ENCODE peak calls at places on chromosomes 2 and 18, in five cellular contexts. Z is ELR, F is H4, Q is SK-N-SH, X is AG10803. D is an unnamed sample.
A peak's percentile ranks its signal among the peaks of the same experiment; 100 is the strongest.

GRCh38 chr18:75212626-75213110 is 2.1 kb downstream of the TSHZ1 start:
- DNase-seq in X (no peak), Q (no peak), Z (peak; percentile 28), F (no peak), D (no peak)

GRCh38 chr2:202035089-202035940 is 1.7 kb downstream of the FZD7 start:
- DNase-seq in X (peak; percentile 82), Z (peak; percentile 62), F (no peak), Q (no peak), D (peak; percentile 63)

GRCh38 chr2:188598551-188598950 is 306.9 kb downstream of the GULP1 start:
- DNase-seq in Q (no peak), X (no peak), F (no peak), Z (no peak), D (no peak)

GRCh38 chr18:43279015-43279758 is 1.9 kb upstream of the SYT4 start:
- DNase-seq in Z (peak; percentile 1), X (peak; percentile 0), Q (peak; percentile 73), F (peak; percentile 12), D (peak; percentile 19)

GRCh38 chr2:39408351-39409136 is 28.5 kb downstream of the MAP4K3 start:
- DNase-seq in X (peak; percentile 46), Z (no peak), Q (no peak), F (no peak), D (no peak)

GRCh38 chr2:132477436-132477835 is 60.8 kb downstream of the GPR39 start:
- DNase-seq in F (no peak), X (peak; percentile 82), Z (no peak), Q (no peak), D (no peak)

GRCh38 chr2:217282531-217282930 is 422.7 kb upstream of the TNP1 start:
- DNase-seq in Z (no peak), F (no peak), X (peak; percentile 54), Q (no peak), D (no peak)

GRCh38 chr2:127176371-127177311 is 43.5 kb downstream of the CYP27C1 start:
- DNase-seq in Q (peak; percentile 53), X (peak; percentile 86), F (peak; percentile 69), Z (peak; percentile 68), D (no peak)

GRCh38 chr2:101771226-101771906 is 73.9 kb downstream of the MAP4K4 start:
- DNase-seq in Z (no peak), X (no peak), Q (no peak), F (no peak), D (no peak)

GRCh38 chr2:32452338-32453064 is 95.7 kb downstream of the BIRC6 start:
- DNase-seq in F (no peak), Q (no peak), X (no peak), Z (no peak), D (no peak)

GRCh38 chr2:231785413-231785812 is 832 bp upstream of the COPS7B start:
- DNase-seq in Q (no peak), X (no peak), Z (no peak), F (no peak), D (no peak)

GRCh38 chr2:60530660-60531276 is 22.7 kb downstream of the BCL11A start:
- DNase-seq in X (no peak), Q (peak; percentile 72), Z (no peak), F (peak; percentile 51), D (peak; percentile 82)

GRCh38 chr2:239268082-239268481 is 132.7 kb downstream of the HDAC4 start:
- DNase-seq in Q (no peak), X (no peak), Z (no peak), F (peak; percentile 61), D (no peak)

GRCh38 chr2:57893347-57893746 is 153.3 kb upstream of the VRK2 start:
- DNase-seq in Z (no peak), X (no peak), Q (no peak), F (no peak), D (no peak)

GRCh38 chr2:191061381-191061982 is 47.5 kb upstream of the STAT1 start:
- DNase-seq in Q (no peak), X (no peak), F (no peak), Z (no peak), D (no peak)

GRCh38 chr2:231613655-231614558 is 21.2 kb downstream of the TEX44 start:
- DNase-seq in Q (peak; percentile 93), X (peak; percentile 72), F (peak; percentile 47), Z (peak; percentile 87), D (peak; percentile 90)

GRCh38 chr2:167509585-167509984 is 621.3 kb downstream of the XIRP2 start:
- DNase-seq in Z (peak; percentile 76), X (peak; percentile 13), Q (no peak), F (peak; percentile 60), D (no peak)

GRCh38 chr2:74937221-74937880 is 21.1 kb upstream of the POLE4 start:
- DNase-seq in F (no peak), X (no peak), Z (no peak), Q (no peak), D (no peak)

GRCh38 chr18:11689972-11690570 is 1.0 kb downstream of the GNAL start:
- DNase-seq in Q (no peak), X (no peak), F (peak; percentile 35), Z (peak; percentile 4), D (no peak)

GRCh38 chr2:160516547-160517365 is 23.1 kb upstream of the RBMS1 start:
- DNase-seq in Z (peak; percentile 21), X (peak; percentile 36), F (peak; percentile 42), Q (no peak), D (no peak)

GRCh38 chr2:173456960-173457359 is 102.3 kb downstream of the CDCA7 start:
- DNase-seq in X (no peak), Z (no peak), Q (no peak), F (no peak), D (no peak)

GRCh38 chr2:233816334-233816733 is 38.0 kb downstream of the HJURP start:
- DNase-seq in Q (peak; percentile 85), F (no peak), X (no peak), Z (no peak), D (no peak)

GRCh38 chr2:62158444-62159121 is 37.3 kb upstream of the B3GNT2 start:
- DNase-seq in X (no peak), F (no peak), Q (no peak), Z (no peak), D (no peak)

GRCh38 chr2:234691226-234691600 is 194.3 kb upstream of the ARL4C start:
- DNase-seq in Z (no peak), F (no peak), Q (peak; percentile 30), X (no peak), D (no peak)

GRCh38 chr2:9548506-9548905 is 7.1 kb downstream of the ADAM17 start:
- DNase-seq in Q (no peak), X (no peak), Z (peak; percentile 65), F (no peak), D (peak; percentile 38)

GRCh38 chr2:14678754-14679153 is 46.2 kb downstream of the LRATD1 start:
- DNase-seq in X (peak; percentile 30), Q (no peak), F (no peak), Z (peak; percentile 30), D (no peak)

GRCh38 chr2:54470241-54470938 is 14.3 kb downstream of the SPTBN1 start:
- DNase-seq in F (no peak), Q (no peak), X (peak; percentile 87), Z (peak; percentile 63), D (no peak)

GRCh38 chr2:231395188-231396057 is at the start of gene B3GNT7:
- DNase-seq in Z (no peak), F (no peak), X (no peak), Q (peak; percentile 80), D (no peak)

GRCh38 chr2:144219979-144220378 is 299.9 kb downstream of the ZEB2 start:
- DNase-seq in Z (no peak), X (no peak), Q (no peak), F (no peak), D (no peak)

GRCh38 chr2:216319771-216320170 is 52.5 kb downstream of the MARCHF4 start:
- DNase-seq in Q (no peak), F (no peak), Z (peak; percentile 69), X (peak; percentile 77), D (no peak)